ENCODE peak calls at places on chromosomes 2 and 18, in four cellular contexts. C is K562, B is GM12878, H is H1. P is an unnamed sample.

GRCh38 chr2:66584011-66584410 is 149.1 kb downstream of the MEIS1 start:
- DNase-seq in C (no peak), B (no peak), H (no peak), P (no peak)

GRCh38 chr18:68402784-68403183 is 312.1 kb downstream of the TMX3 start:
- DNase-seq in C (no peak), B (no peak), H (no peak), P (no peak)

GRCh38 chr2:120559401-120559800 is 176.3 kb upstream of the GLI2 start:
- DNase-seq in C (no peak), B (no peak), H (no peak), P (no peak)

GRCh38 chr18:59388180-59388579 is 29.1 kb upstream of the LMAN1 start:
- DNase-seq in C (no peak), B (no peak), H (no peak), P (no peak)

GRCh38 chr2:55922488-55922887 is 1.1 kb downstream of the EFEMP1 start:
- DNase-seq in C (no peak), B (no peak), H (no peak), P (no peak)

GRCh38 chr2:36835125-36835524 is 131.2 kb downstream of the STRN start:
- DNase-seq in C (no peak), B (no peak), H (no peak), P (no peak)

GRCh38 chr2:210626849-210627248 is 70.5 kb downstream of the CPS1 start:
- DNase-seq in C (no peak), B (no peak), H (no peak), P (no peak)

GRCh38 chr2:33278245-33278943 is 198.1 kb upstream of the RASGRP3 start:
- DNase-seq in C (no peak), B (no peak), H (no peak), P (no peak)

GRCh38 chr18:8611916-8612576 is 2.8 kb downstream of the RAB12 start:
- DNase-seq in C (no peak), B (no peak), H (no peak), P (no peak)

GRCh38 chr18:45275367-45276113 is 339.7 kb upstream of the SLC14A2 start:
- DNase-seq in C (peak), B (no peak), H (no peak), P (no peak)

GRCh38 chr2:218999881-219000568 is 6.8 kb upstream of the CRYBA2 start:
- DNase-seq in C (no peak), B (no peak), H (no peak), P (peak)

GRCh38 chr18:31041346-31042067 is 1.0 kb downstream of the DSC3 start:
- DNase-seq in C (no peak), B (no peak), H (no peak), P (peak)

GRCh38 chr2:122414911-122415310 is 659.5 kb downstream of the TSN start:
- DNase-seq in C (no peak), B (no peak), H (no peak), P (no peak)

GRCh38 chr2:218031771-218032257 is 29.0 kb upstream of the TNS1 start:
- DNase-seq in C (no peak), B (no peak), H (no peak), P (no peak)

GRCh38 chr2:217031445-217031844 is 171.6 kb upstream of the TNP1 start:
- DNase-seq in C (no peak), B (no peak), H (no peak), P (no peak)

GRCh38 chr18:38847326-38847725 is 1281.7 kb upstream of the CELF4 start:
- DNase-seq in C (no peak), B (no peak), H (no peak), P (no peak)

GRCh38 chr2:39140322-39140847 is 19.5 kb upstream of the SOS1 start:
- DNase-seq in C (no peak), B (no peak), H (no peak), P (no peak)

GRCh38 chr2:29213871-29214341 is 98.7 kb downstream of the CLIP4 start:
- DNase-seq in C (no peak), B (no peak), H (no peak), P (no peak)

GRCh38 chr18:73258375-73259087 is 390.7 kb upstream of the NETO1 start:
- DNase-seq in C (peak), B (no peak), H (no peak), P (no peak)

GRCh38 chr2:122514451-122514996 is 759.1 kb downstream of the TSN start:
- DNase-seq in C (no peak), B (no peak), H (no peak), P (no peak)

GRCh38 chr18:25164211-25164836 is 187.6 kb downstream of the ZNF521 start:
- DNase-seq in C (no peak), B (no peak), H (no peak), P (no peak)

GRCh38 chr2:158315000-158315399 is 141.6 kb downstream of the CCDC148 start:
- DNase-seq in C (no peak), B (no peak), H (no peak), P (no peak)

GRCh38 chr2:206693399-206694137 is 24.6 kb downstream of the DYTN start:
- DNase-seq in C (peak), B (peak), H (peak), P (peak)

GRCh38 chr2:124136110-124136509 is 111.0 kb downstream of the CNTNAP5 start:
- DNase-seq in C (no peak), B (no peak), H (no peak), P (no peak)

GRCh38 chr2:174247474-174248186 is 702 bp downstream of the OLA1 start:
- DNase-seq in C (peak), B (no peak), H (no peak), P (peak)

GRCh38 chr2:149562304-149562703 is 25.3 kb downstream of the MMADHC start:
- DNase-seq in C (no peak), B (no peak), H (no peak), P (peak)
- TF ChIP-seq NRF1 in C (no peak), B (no peak), H (no peak), P (no peak)

GRCh38 chr2:99470957-99471356 is 18.9 kb downstream of the REV1 start:
- DNase-seq in C (peak), B (no peak), H (no peak), P (no peak)

GRCh38 chr2:99468155-99468554 is 21.7 kb downstream of the REV1 start:
- DNase-seq in C (no peak), B (no peak), H (no peak), P (no peak)

GRCh38 chr2:99467390-99467789 is 22.4 kb downstream of the REV1 start:
- DNase-seq in C (no peak), B (no peak), H (no peak), P (no peak)

GRCh38 chr2:99471635-99472326 is 18.0 kb downstream of the REV1 start:
- DNase-seq in C (no peak), B (no peak), H (no peak), P (no peak)

DNA sequence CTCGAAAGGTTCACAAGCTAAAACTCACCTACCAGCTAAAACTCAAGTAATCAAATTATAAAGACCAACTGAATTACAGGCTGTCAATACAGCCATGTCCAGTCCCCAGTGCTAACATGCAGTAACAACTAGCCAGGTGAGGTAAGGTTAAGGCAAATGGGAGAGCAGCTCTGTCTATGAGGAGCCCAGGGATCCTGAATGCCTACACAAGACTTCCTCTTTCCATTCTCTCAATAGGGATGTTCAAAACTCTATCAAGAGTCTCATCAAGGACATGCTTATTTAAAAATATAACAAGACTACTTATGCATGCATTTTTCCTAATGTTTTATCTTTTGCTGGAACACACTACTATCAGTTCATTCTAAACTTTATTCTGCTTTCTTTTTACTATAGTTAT is 20.4 kb downstream of the REV1 start:
- DNase-seq in C (no peak), B (no peak), H (no peak), P (no peak)
- TF ChIP-seq NRF1 in C (no peak), B (no peak), H (no peak), P (no peak)

GRCh38 chr2:129254718-129255117 is 724.7 kb upstream of the RAB6C start:
- DNase-seq in C (no peak), B (no peak), H (no peak), P (no peak)
- TF ChIP-seq NRF1 in C (no peak), B (no peak), H (no peak), P (no peak)

DNA sequence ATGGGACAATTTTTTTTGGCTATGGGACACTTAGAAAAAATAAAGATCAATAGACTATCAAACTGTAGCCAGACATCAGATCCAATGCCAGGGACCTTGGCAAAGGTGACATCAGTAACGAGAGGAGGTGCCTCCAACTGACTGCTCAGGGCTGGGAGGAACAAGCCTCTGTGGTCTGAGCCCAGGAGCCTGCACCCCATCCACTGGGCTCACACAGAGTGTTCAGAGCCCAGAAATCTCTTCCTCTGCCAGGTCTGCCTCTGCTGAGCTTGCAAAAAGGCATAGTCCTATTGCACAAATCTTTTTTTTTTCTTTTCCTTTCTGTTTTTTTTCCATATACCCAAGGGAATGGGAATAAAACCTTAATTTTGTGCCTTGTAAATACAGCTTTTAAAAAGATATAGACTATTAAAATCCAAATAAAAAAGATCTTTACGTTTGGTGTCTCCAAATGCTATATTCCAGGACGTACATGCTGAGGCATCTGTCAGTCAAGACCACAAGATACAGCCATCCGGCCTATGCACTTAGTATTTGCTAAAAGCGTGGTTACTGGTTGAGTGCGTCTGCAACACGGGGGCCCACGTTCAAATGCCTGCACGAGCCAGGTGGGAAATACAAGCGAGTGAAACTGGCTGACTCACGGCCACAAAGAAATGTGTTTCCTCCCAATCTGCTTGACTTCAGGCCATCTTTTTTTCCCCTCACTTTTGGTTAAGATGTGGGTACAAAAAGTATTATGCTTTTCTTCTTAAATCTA is 7.8 kb upstream of the ARHGAP25 start:
- DNase-seq in C (no peak), B (peak), H (no peak), P (no peak)
- TF ChIP-seq NRF1 in C (no peak), B (no peak), H (no peak), P (no peak)

GRCh38 chr2:30223413-30223874 is 7.9 kb upstream of the LBH start:
- DNase-seq in C (no peak), B (peak), H (no peak), P (no peak)

GRCh38 chr2:30224147-30224546 is 7.2 kb upstream of the LBH start:
- DNase-seq in C (no peak), B (no peak), H (no peak), P (no peak)

GRCh38 chr2:30226144-30227032 is 4.9 kb upstream of the LBH start:
- DNase-seq in C (no peak), B (peak), H (no peak), P (no peak)

GRCh38 chr2:30222636-30223360 is 8.5 kb upstream of the LBH start:
- DNase-seq in C (no peak), B (no peak), H (no peak), P (no peak)

GRCh38 chr2:30225131-30225762 is 6.1 kb upstream of the LBH start:
- DNase-seq in C (no peak), B (no peak), H (no peak), P (no peak)
- TF ChIP-seq NRF1 in C (no peak), B (no peak), H (no peak), P (no peak)

P was measured in SK-N-SH.